ENCODE peak calls at places on chromosome 11, in four cellular contexts. I is Peyer's patch, K is prostate gland, V is NB4. J is an unnamed sample.

GRCh38 chr11:93197383-93198220 is at the start of gene SLC36A4:
- DNase-seq in I (peak; percentile 97), K (peak; percentile 90), V (peak; percentile 98), J (peak; percentile 94)

GRCh38 chr11:116931206-116931953 is 94.0 kb upstream of the APOA1 start:
- DNase-seq in I (no peak), K (no peak), V (peak; percentile 56), J (peak; percentile 50)

GRCh38 chr11:22875869-22876473 is 15.7 kb upstream of the CCDC179 start:
- DNase-seq in I (peak; percentile 83), K (peak; percentile 71), V (peak; percentile 79), J (peak; percentile 74)

GRCh38 chr11:21137813-21138212 is 468.4 kb downstream of the NELL1 start:
- DNase-seq in I (no peak), K (no peak), V (no peak), J (no peak)

GRCh38 chr11:116312560-116313340 is 460.0 kb downstream of the BUD13 start:
- DNase-seq in I (peak; percentile 69), K (peak; percentile 41), V (no peak), J (no peak)

GRCh38 chr11:119315139-119316016 is 1.6 kb downstream of the MCAM start:
- DNase-seq in I (peak; percentile 74), K (no peak), V (no peak), J (no peak)

GRCh38 chr11:114346709-114347141 is 50.5 kb downstream of the NNMT start:
- DNase-seq in I (no peak), K (no peak), V (peak; percentile 23), J (peak; percentile 27)

GRCh38 chr11:126919147-126919823 is 81.3 kb downstream of the KIRREL3 start:
- DNase-seq in I (no peak), K (no peak), V (peak; percentile 16), J (no peak)

GRCh38 chr11:119641991-119642745 is 86.8 kb downstream of the NECTIN1 start:
- DNase-seq in I (no peak), K (no peak), V (peak; percentile 63), J (peak; percentile 19)

GRCh38 chr11:134026655-134027343 is 42.1 kb upstream of the JAM3 start:
- DNase-seq in I (no peak), K (no peak), V (no peak), J (no peak)

GRCh38 chr11:26777276-26777939 is 55.5 kb upstream of the SLC5A12 start:
- DNase-seq in I (no peak), K (no peak), V (no peak), J (no peak)

GRCh38 chr11:115244314-115244713 is 259.9 kb downstream of the CADM1 start:
- DNase-seq in I (no peak), K (no peak), V (no peak), J (no peak)

GRCh38 chr11:12087075-12087775 is 23.2 kb upstream of the MICAL2 start:
- DNase-seq in I (peak; percentile 55), K (no peak), V (peak; percentile 56), J (peak; percentile 62)

GRCh38 chr11:27933992-27934829 is 173.7 kb downstream of the KIF18A start:
- DNase-seq in I (no peak), K (no peak), V (no peak), J (no peak)

GRCh38 chr11:77450227-77450626 is 23.7 kb downstream of the PAK1 start:
- DNase-seq in I (no peak), K (no peak), V (no peak), J (no peak)

GRCh38 chr11:69881467-69882269 is 62.5 kb upstream of the FGF3 start:
- DNase-seq in I (no peak), K (no peak), V (peak; percentile 35), J (no peak)

DNA sequence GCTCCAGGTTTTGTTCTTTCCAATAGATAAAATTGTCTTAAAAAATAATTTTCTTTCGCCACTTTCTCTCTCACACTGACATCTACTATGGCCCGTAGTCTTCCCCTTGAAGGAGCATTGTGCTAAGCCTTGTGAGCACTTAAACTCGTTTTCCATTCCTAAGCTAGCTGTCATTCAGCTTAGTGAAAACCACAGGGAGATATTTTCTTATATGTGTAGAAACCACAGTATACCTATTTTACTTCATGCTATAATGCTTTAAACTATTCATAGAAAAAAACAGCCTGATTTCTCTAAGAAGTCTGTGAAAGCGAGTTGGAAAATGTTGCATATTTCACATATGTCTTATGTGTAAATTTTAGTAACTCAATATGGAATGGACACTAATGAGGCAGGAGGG is 194.2 kb upstream of the CTSC start:
- DNase-seq in I (no peak), K (no peak), V (no peak), J (no peak)
- TF ChIP-seq POLR2A in I (no peak), K (no peak), V (no peak), J (no peak)

GRCh38 chr11:76379811-76380160 is 1.1 kb downstream of the THAP12 start:
- DNase-seq in I (no peak), K (no peak), V (no peak), J (no peak)

GRCh38 chr11:76382209-76382608 is 1.1 kb downstream of the GVQW3 start:
- DNase-seq in I (no peak), K (no peak), V (peak; percentile 41), J (peak; percentile 10)

GRCh38 chr11:76380977-76381719 is at the start of the genes GVQW3 and THAP12:
- DNase-seq in I (peak; percentile 99), K (peak; percentile 96), V (peak; percentile 99), J (peak; percentile 98)

GRCh38 chr11:76376746-76377558 is 4.0 kb downstream of the THAP12 start:
- DNase-seq in I (no peak), K (no peak), V (no peak), J (no peak)

GRCh38 chr11:76380161-76380976 is 563 bp downstream of the THAP12 start:
- DNase-seq in I (peak; percentile 54), K (peak; percentile 9), V (peak; percentile 58), J (peak; percentile 67)
- TF ChIP-seq POLR2A in I (no peak), K (no peak), V (no peak), J (no peak)

GRCh38 chr11:61345170-61345610 is 12.2 kb downstream of the TKFC start:
- DNase-seq in I (no peak), K (no peak), V (no peak), J (no peak)

GRCh38 chr11:61345954-61346814 is 13.2 kb downstream of the TKFC start:
- DNase-seq in I (no peak), K (no peak), V (peak; percentile 51), J (peak; percentile 58)

GRCh38 chr11:61342207-61342803 is 9.3 kb downstream of the TKFC start:
- DNase-seq in I (no peak), K (no peak), V (peak; percentile 53), J (no peak)

GRCh38 chr11:61341706-61342105 is 8.7 kb downstream of the TKFC start:
- DNase-seq in I (no peak), K (no peak), V (no peak), J (no peak)

DNA sequence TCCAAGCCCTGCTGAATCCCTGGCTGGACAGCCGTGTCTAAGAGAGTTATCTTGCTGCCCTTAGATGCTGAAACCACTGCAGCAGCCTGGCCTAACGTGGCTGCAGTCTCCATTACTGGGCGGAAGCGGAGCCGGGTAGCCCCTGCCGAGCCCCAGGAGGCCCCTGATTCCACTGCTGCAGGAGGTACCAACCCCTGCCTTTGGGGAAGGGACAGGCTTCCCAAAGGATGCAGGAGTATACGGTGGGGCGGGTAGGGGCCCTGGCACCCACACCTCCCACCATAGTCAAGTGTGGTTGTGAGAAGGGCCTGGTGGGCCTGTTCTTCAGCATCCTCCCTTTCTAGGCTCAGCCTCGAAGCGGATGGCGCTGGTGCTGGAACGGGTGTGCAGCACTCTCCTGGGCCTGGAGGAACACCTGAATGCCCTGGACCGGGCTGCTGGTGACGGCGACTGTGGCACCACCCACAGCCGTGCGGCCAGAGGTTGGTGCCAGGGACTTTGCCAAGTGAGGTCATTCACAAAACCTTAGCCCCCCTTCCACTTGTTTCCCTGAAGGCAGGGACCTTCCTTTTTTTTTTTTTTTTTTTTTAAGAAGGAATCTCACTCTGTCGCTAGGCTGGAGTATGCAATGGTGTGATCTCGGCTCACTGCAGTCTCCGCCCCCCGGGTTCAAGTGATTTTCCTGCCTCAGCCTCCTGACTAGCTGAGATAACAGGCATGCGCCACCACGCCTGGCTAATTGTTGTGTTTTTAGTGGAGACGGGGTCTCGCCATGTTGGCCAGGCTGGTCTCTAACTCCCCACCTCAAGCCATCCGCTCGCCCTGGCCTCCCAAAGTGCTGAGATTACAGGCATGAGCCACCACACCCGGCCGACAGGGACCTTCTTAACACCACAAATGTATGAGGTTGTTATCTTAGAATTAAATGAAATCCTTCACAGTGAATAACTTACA is 11.0 kb downstream of the TKFC start:
- DNase-seq in I (no peak), K (no peak), V (no peak), J (no peak)
- TF ChIP-seq POLR2A in I (no peak), K (no peak), V (no peak), J (no peak)

DNA sequence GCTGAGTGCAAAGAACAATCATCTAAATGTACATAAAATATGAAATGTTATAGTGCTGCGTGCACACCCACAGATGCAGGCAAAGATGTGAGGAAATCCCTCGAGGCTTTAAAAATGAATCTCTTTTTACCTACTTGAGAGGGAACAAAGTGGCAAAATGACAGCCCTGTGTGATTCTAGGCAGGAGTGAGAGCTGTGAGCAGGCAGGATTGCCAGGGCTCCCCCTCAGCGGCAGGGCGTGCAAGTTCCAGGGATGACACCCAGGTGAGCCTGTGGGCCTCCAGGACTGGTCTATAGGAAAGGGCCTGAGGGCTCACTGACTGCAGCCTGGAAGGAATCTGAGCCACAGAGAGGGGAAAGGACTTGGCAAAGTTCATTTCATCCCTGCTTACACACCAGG is 133.0 kb upstream of the TBCEL start:
- DNase-seq in I (no peak), K (no peak), V (no peak), J (no peak)
- TF ChIP-seq POLR2A in I (no peak), K (no peak), V (no peak), J (no peak)

J was measured in erythroblast.